ENCODE peak calls at places on chromosomes 7 and 10, in seven cellular contexts. C is GM06990, S is heart left ventricle, P is IMR-90, N is neural progenitor cell, B is AG04450, J is A549. O is an unnamed sample.
A peak's percentile ranks its signal among the peaks of the same experiment; 100 is the strongest.

GRCh38 chr7:157431173-157431950 is 94.6 kb downstream of the DNAJB6 start:
- DNase-seq in N (no peak), J (no peak), P (no peak), S (no peak), B (no peak), C (no peak), O (no peak)

GRCh38 chr7:47291461-47292051 is 290.4 kb downstream of the TNS3 start:
- DNase-seq in P (peak; percentile 96), J (peak; percentile 43), B (peak; percentile 61), N (no peak), C (peak; percentile 37), S (no peak), O (peak; percentile 84)

GRCh38 chr7:42617071-42617705 is 294.7 kb downstream of the C7orf25 start:
- DNase-seq in N (peak; percentile 9), J (no peak), S (peak; percentile 15), B (no peak), C (no peak), P (no peak), O (no peak)

GRCh38 chr7:192035-192649 is at the start of gene FAM20C:
- DNase-seq in S (peak; percentile 88), B (peak; percentile 55), J (peak; percentile 91), N (peak; percentile 77), C (no peak), P (peak; percentile 79), O (peak; percentile 83)

GRCh38 chr7:25360471-25360870 is 132.2 kb upstream of the NPVF start:
- DNase-seq in N (no peak), S (no peak), C (no peak), J (no peak), P (no peak), B (no peak), O (no peak)

GRCh38 chr7:155778349-155778748 is 33.9 kb downstream of the SHH start:
- DNase-seq in N (no peak), S (no peak), J (no peak), B (no peak), C (no peak), P (no peak), O (no peak)

GRCh38 chr10:124701881-124702656 is 42.1 kb downstream of the FAM53B start:
- DNase-seq in N (no peak), B (no peak), C (no peak), P (peak; percentile 66), S (peak; percentile 58), J (no peak), O (peak; percentile 88)

GRCh38 chr7:1318661-1319060 is 86.0 kb downstream of the UNCX start:
- DNase-seq in N (no peak), B (no peak), P (no peak), S (no peak), J (no peak), C (no peak), O (no peak)

GRCh38 chr7:46741924-46742607 is 821.0 kb upstream of the IGFBP3 start:
- DNase-seq in J (no peak), P (no peak), B (no peak), C (no peak), N (no peak), S (no peak), O (no peak)

GRCh38 chr7:77338260-77338659 is 77.9 kb downstream of the GSAP start:
- DNase-seq in B (no peak), C (no peak), S (no peak), N (no peak), J (no peak), P (no peak), O (peak; percentile 22)

GRCh38 chr7:116399808-116400207 is 99.7 kb upstream of the CAV2 start:
- DNase-seq in N (no peak), C (no peak), S (no peak), P (peak; percentile 64), J (no peak), B (no peak), O (peak; percentile 41)

GRCh38 chr7:151836927-151837205 is 40.0 kb downstream of the PRKAG2 start:
- DNase-seq in N (no peak), J (no peak), S (no peak), B (no peak), P (no peak), C (no peak), O (no peak)

GRCh38 chr10:82922755-82923154 is 1047.8 kb downstream of the NRG3 start:
- DNase-seq in C (no peak), P (no peak), N (no peak), J (no peak), B (no peak), S (no peak), O (peak; percentile 2)

GRCh38 chr7:98702021-98702420 is 84.9 kb downstream of the NPTX2 start:
- DNase-seq in B (no peak), C (peak; percentile 18), J (no peak), N (no peak), S (no peak), P (no peak), O (no peak)

GRCh38 chr7:44534501-44534900 is 6.6 kb downstream of the NPC1L1 start:
- DNase-seq in N (peak; percentile 82), B (no peak), S (no peak), J (peak; percentile 91), C (peak; percentile 31), P (no peak), O (peak; percentile 34)

GRCh38 chr10:89837173-89838001 is 136.0 kb downstream of the KIF20B start:
- DNase-seq in J (no peak), B (no peak), S (no peak), P (peak; percentile 8), N (no peak), C (peak; percentile 61), O (peak; percentile 20)

GRCh38 chr7:68088894-68089293 is 1092.3 kb downstream of the TYW1 start:
- DNase-seq in N (no peak), C (no peak), B (no peak), J (no peak), S (no peak), P (no peak), O (no peak)

GRCh38 chr10:114400091-114400490 is 4.2 kb downstream of the AFAP1L2 start:
- DNase-seq in P (no peak), N (no peak), B (no peak), S (no peak), C (no peak), J (no peak), O (no peak)

GRCh38 chr7:134741901-134742635 is 37.4 kb upstream of the CALD1 start:
- DNase-seq in C (no peak), N (peak; percentile 38), B (peak; percentile 70), P (peak; percentile 82), S (peak; percentile 52), J (no peak), O (peak; percentile 83)

GRCh38 chr7:257647-257992 is 32.4 kb upstream of the FOXL3 start:
- DNase-seq in C (no peak), B (no peak), P (no peak), S (no peak), N (no peak), J (no peak), O (no peak)

GRCh38 chr10:18738835-18739234 is 79.6 kb downstream of the ARL5B start:
- DNase-seq in B (peak; percentile 15), C (no peak), P (peak; percentile 76), N (no peak), S (no peak), J (no peak), O (no peak)

DNA sequence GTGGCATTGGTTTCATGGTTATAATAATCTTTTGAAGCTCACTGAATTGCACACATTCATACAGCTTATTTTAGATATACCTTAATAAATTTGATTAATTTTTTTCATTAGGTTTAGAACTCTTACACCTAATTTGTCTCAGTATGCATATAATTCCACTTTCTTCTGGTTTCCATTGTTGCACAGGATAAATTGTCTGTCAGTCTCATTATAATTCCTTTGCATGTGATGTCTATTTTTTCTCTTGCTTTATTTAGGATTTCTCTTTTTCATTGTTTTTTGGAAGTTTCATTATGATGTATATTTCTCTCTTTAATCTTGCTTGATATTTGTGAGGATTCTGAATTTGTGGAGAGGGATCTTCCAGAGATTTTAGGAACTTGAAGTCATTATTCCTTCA is 84.7 kb downstream of the ARL5B start:
- DNase-seq in C (no peak), P (no peak), N (no peak), S (no peak), J (no peak), B (no peak), O (no peak)
- H3K4me3 ChIP-seq in C (no peak overlapping the region), P (no peak overlapping the region), N (no peak overlapping the region), S (no peak overlapping the region), J (no peak overlapping the region), B (no peak overlapping the region), O (no peak overlapping the region)

GRCh38 chr10:29658984-29659769 is 24.4 kb upstream of the SVIL start:
- DNase-seq in S (peak; percentile 17), C (peak; percentile 43), P (peak; percentile 100), J (peak; percentile 99), B (peak; percentile 97), N (peak; percentile 36), O (peak; percentile 99)
- TF ChIP-seq CTCF in S (no peak), C (no peak), P (peak; percentile 42), J (no peak), B (peak; percentile 57), N (no peak), O (peak; percentile 60)

GRCh38 chr10:127195041-127195506 is 1.3 kb downstream of the INSYN2A start:
- DNase-seq in N (peak; percentile 26), P (no peak), B (no peak), C (no peak), J (peak; percentile 18), S (no peak), O (no peak)
- H3K4me3 ChIP-seq in N (peak overlapping the region; percentile 62), P (no peak overlapping the region), B (peak overlapping the region; percentile 57), C (no peak overlapping the region), J (peak overlapping the region; percentile 62), S (peak overlapping the region; percentile 60), O (peak overlapping the region; percentile 38)

GRCh38 chr7:140007051-140007690 is 55.6 kb downstream of the PARP12 start:
- DNase-seq in S (no peak), J (no peak), C (no peak), B (no peak), N (no peak), P (no peak), O (no peak)

GRCh38 chr7:140004672-140005071 is 58.1 kb downstream of the PARP12 start:
- DNase-seq in C (no peak), S (no peak), B (no peak), P (no peak), J (no peak), N (no peak), O (no peak)

GRCh38 chr7:140006600-140006999 is 56.2 kb downstream of the PARP12 start:
- DNase-seq in S (no peak), J (no peak), C (no peak), B (no peak), P (no peak), N (no peak), O (no peak)

GRCh38 chr7:140005341-140005740 is 57.4 kb downstream of the PARP12 start:
- DNase-seq in J (no peak), N (no peak), C (no peak), S (no peak), P (no peak), B (no peak), O (no peak)

DNA sequence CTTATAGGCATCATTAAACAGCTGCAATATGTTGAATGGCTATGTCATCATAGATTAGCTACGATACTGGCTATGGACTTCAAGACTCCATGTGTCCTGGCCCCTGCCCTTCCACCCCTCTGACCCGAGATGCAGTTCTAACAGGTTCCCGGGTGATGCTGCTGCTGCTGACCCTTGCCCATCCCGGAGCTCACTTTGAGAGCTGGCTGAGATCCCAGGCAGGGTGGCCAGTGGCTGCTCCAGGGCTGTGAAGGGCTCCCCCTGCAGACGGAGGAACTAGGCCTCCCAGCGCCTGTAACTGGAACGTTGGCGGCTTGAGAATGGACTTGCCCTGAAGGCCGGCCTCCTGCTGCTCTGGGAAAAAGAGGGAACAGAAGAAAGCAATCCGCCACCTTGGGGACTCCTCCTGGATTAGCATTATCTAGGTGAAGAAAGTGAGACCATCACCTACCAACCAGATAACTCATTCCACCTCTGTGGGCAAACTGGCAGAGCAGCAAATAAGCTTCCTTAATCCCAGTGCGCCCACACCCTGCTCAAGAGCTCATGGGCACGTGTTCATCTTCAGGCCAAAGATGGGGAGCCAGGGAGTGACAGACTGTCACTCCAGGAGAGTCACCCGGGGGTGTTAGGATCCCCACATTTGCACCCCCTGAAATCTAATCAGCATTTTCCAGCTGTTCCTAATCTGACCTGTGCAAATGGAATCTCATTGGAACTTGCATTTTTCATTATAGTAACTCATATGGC is 56.8 kb downstream of the PARP12 start:
- DNase-seq in P (no peak), C (no peak), N (peak; percentile 68), B (no peak), J (peak; percentile 79), S (no peak), O (peak; percentile 56)
- TF ChIP-seq CTCF in P (peak; percentile 26), C (peak; percentile 35), N (peak; percentile 58), B (peak; percentile 44), J (peak; percentile 46), S (no peak), O (peak; percentile 61)

O was measured in fibroblast of pulmonary artery.